ENCODE peak calls at places on chromosomes 1 and 21, in eight cellular contexts. P is stomach, L is body of pancreas, V is sigmoid colon, N is uterus, F is prostate gland, X is lower leg skin, K is ovary. U is an unnamed sample.

GRCh38 chr1:212344905-212345304 is 59.7 kb downstream of the PPP2R5A start:
- DNase-seq in F (no peak), L (no peak), N (no peak), K (no peak), P (no peak), V (no peak), X (no peak), U (no peak)

GRCh38 chr1:27724961-27725373 is 794 bp upstream of the FAM76A start:
- DNase-seq in N (no peak), P (peak; percentile 54), V (peak; percentile 63), L (peak; percentile 8), X (peak; percentile 87), F (peak; percentile 8), K (peak; percentile 29), U (peak; percentile 60)

GRCh38 chr1:76543495-76543894 is 323.8 kb upstream of the ST6GALNAC5 start:
- DNase-seq in X (no peak), P (no peak), F (no peak), N (no peak), L (no peak), K (no peak), V (no peak), U (no peak)

GRCh38 chr1:64242895-64243756 is 39.7 kb downstream of the UBE2U start:
- DNase-seq in X (no peak), K (no peak), N (no peak), P (no peak), V (no peak), F (no peak), L (no peak), U (no peak)

GRCh38 chr1:224177356-224177999 is 5.6 kb upstream of the DEGS1 start:
- DNase-seq in F (no peak), P (no peak), L (no peak), K (no peak), N (no peak), V (no peak), X (peak; percentile 53), U (no peak)

GRCh38 chr1:159015440-159015909 is 5.8 kb downstream of the IFI16 start:
- DNase-seq in P (peak; percentile 47), N (peak; percentile 61), L (peak; percentile 32), X (peak; percentile 90), F (peak; percentile 13), V (peak; percentile 83), K (no peak), U (no peak)

GRCh38 chr1:37161171-37161570 is 126.9 kb upstream of the GRIK3 start:
- DNase-seq in F (no peak), X (peak; percentile 40), L (no peak), P (no peak), K (no peak), N (no peak), V (no peak), U (no peak)

GRCh38 chr1:178688244-178688643 is 36.8 kb upstream of the RALGPS2 start:
- DNase-seq in V (peak; percentile 69), F (no peak), L (peak; percentile 11), K (no peak), P (no peak), X (no peak), N (peak; percentile 15), U (no peak)

GRCh38 chr1:224540535-224540934 is 75.6 kb upstream of the CNIH3 start:
- DNase-seq in X (no peak), K (no peak), F (no peak), N (no peak), P (no peak), L (no peak), V (no peak), U (no peak)

GRCh38 chr1:107936498-107937481 is 28.2 kb downstream of the VAV3 start:
- DNase-seq in F (peak; percentile 86), K (no peak), V (peak; percentile 60), N (peak; percentile 18), X (peak; percentile 86), L (no peak), P (peak; percentile 78), U (peak; percentile 75)

GRCh38 chr21:42406201-42406601 is 2.5 kb downstream of the UBASH3A start:
- DNase-seq in F (no peak), L (no peak), N (no peak), P (no peak), X (no peak), K (no peak), V (peak; percentile 44), U (no peak)

GRCh38 chr1:21874778-21875547 is 62.1 kb downstream of the HSPG2 start:
- DNase-seq in P (no peak), N (no peak), F (no peak), L (no peak), X (no peak), K (no peak), V (no peak), U (no peak)

GRCh38 chr1:198788561-198789064 is 149.8 kb downstream of the PTPRC start:
- DNase-seq in X (no peak), V (no peak), P (no peak), L (no peak), K (no peak), N (no peak), F (no peak), U (no peak)

GRCh38 chr21:46057111-46057709 is 40.7 kb upstream of the COL6A2 start:
- DNase-seq in P (no peak), K (peak; percentile 32), N (peak; percentile 49), L (no peak), X (peak; percentile 85), F (no peak), V (peak; percentile 64), U (no peak)

GRCh38 chr21:19540287-19540686 is 1136.7 kb upstream of the TMPRSS15 start:
- DNase-seq in L (no peak), P (no peak), F (no peak), K (no peak), N (no peak), V (no peak), X (no peak), U (no peak)

GRCh38 chr1:233710507-233710906 is 96.6 kb downstream of the KCNK1 start:
- DNase-seq in K (no peak), F (no peak), P (no peak), N (no peak), V (no peak), L (no peak), X (no peak), U (no peak)

GRCh38 chr1:178461104-178461503 is 35.7 kb downstream of the CLEC20A start:
- DNase-seq in V (no peak), N (no peak), K (no peak), X (no peak), F (no peak), P (no peak), L (no peak), U (no peak)

GRCh38 chr1:226638001-226638601 is 89.5 kb downstream of the STUM start:
- DNase-seq in V (peak; percentile 83), K (peak; percentile 52), X (peak; percentile 85), L (no peak), P (no peak), F (no peak), N (peak; percentile 59), U (no peak)

GRCh38 chr1:89754518-89754917 is 66.3 kb upstream of the LRRC8D start:
- DNase-seq in P (no peak), F (no peak), V (no peak), X (no peak), N (no peak), K (no peak), L (no peak), U (no peak)

GRCh38 chr1:191974004-191974403 is 184.3 kb upstream of the RGS18 start:
- DNase-seq in P (no peak), V (no peak), N (no peak), X (no peak), L (no peak), K (no peak), F (no peak), U (no peak)
- TF ChIP-seq POLR2A in P (no peak), V (no peak), N (no peak), X (no peak), L (no peak), K (no peak), F (no peak), U (no peak)

GRCh38 chr21:36966066-36966845 is at the start of gene HLCS:
- DNase-seq in K (peak; percentile 58), N (peak; percentile 53), P (peak; percentile 81), L (peak; percentile 82), F (peak; percentile 60), X (peak; percentile 92), V (peak; percentile 85), U (peak; percentile 65)
- TF ChIP-seq CTCF in K (no peak), N (no peak), P (no peak), L (peak; percentile 56), F (no peak), X (no peak), V (peak; percentile 17), U (no peak)

DNA sequence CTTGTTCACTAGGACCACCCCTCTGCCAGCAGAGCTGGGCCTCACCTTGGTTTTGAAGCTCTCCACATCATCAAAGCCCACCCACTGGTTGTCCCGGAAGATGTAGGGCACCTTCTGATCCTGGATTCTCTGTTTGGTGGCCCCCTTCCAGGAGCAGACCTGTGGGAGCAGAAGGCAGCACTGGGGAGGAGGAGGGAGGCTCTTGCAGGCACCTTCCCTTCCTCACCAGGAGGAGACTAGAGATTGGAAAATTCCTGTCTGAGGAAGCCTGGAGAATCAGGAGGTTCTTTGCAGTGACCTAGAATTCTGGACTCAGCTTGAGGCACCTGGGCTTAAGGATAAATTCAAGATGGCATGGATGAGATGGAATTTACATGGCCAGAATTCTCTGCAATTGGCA is 10.3 kb downstream of the CHIT1 start:
- DNase-seq in P (no peak), K (no peak), F (no peak), V (no peak), L (no peak), N (no peak), X (no peak), U (no peak)
- H3K4me3 ChIP-seq in P (no peak overlapping the region), K (no peak overlapping the region), F (no peak overlapping the region), V (no peak overlapping the region), L (no peak overlapping the region), N (no peak overlapping the region), X (no peak overlapping the region), U (no peak overlapping the region)

GRCh38 chr1:54580856-54581550 is 33.0 kb downstream of the ACOT11 start:
- DNase-seq in N (no peak), X (no peak), P (no peak), K (no peak), V (peak; percentile 54), F (no peak), L (no peak), U (no peak)

GRCh38 chr1:54583307-54583686 is 35.3 kb downstream of the ACOT11 start:
- DNase-seq in F (no peak), V (no peak), P (no peak), X (no peak), L (no peak), N (no peak), K (no peak), U (no peak)

GRCh38 chr1:54582566-54583306 is 34.7 kb downstream of the ACOT11 start:
- DNase-seq in L (peak; percentile 61), V (no peak), N (no peak), X (no peak), K (no peak), F (no peak), P (peak; percentile 34), U (no peak)

GRCh38 chr1:54583868-54584267 is 35.8 kb downstream of the ACOT11 start:
- DNase-seq in F (no peak), N (no peak), V (no peak), P (no peak), L (no peak), X (no peak), K (no peak), U (no peak)

DNA sequence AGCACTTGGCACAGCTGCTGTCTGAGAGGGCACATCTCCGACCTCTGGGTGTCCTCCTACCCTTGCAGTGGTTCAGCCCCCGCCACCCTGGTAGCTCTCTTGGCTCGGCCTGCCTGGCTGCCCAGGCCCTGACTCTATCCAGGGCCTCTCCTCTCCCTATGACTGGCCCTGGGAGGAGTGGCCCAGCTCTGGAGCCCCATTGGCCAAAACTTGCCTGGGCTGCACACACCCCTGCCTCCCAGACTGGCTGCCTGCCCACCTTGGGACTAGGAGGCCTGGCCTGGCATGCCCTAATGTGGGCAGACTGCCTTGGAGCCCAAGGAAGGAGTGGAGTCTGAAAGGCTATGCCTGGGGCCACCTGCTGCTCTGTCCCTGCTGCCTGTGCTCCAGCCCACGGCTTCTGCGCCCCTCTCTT is 33.6 kb downstream of the ACOT11 start:
- DNase-seq in X (peak; percentile 94), K (peak; percentile 91), N (peak; percentile 86), P (peak; percentile 97), L (peak; percentile 99), V (peak; percentile 98), F (peak; percentile 96), U (peak; percentile 85)
- TF ChIP-seq POLR2A in X (no peak), K (peak; percentile 62), N (no peak), P (no peak), L (peak; percentile 89), V (peak; percentile 39), F (peak; percentile 86), U (no peak)